ENCODE peak calls at places on chromosomes 16 and 17, in five cellular contexts. G is effector memory CD4-positive, alpha-beta T cell; N is HFFc6; K is LHCN-M2; L is lung. Q is an unnamed sample.

GRCh38 chr17:81035389-81036127 is 607 bp downstream of the BAIAP2 start:
- DNase-seq in G (no peak), N (peak), L (no peak), K (no peak), Q (peak)

GRCh38 chr17:58344047-58344790 is 7.8 kb downstream of the SUPT4H1 start:
- DNase-seq in K (no peak), L (no peak), G (peak), N (no peak), Q (no peak)

GRCh38 chr17:32536736-32537646 is 50.2 kb downstream of the CDK5R1 start:
- DNase-seq in K (peak), L (no peak), N (peak), G (no peak), Q (no peak)

GRCh38 chr17:61412860-61413653 is 13.4 kb downstream of the TBX2 start:
- DNase-seq in N (no peak), K (no peak), G (no peak), L (peak), Q (no peak)

GRCh38 chr17:50201226-50201854 is at the start of gene COL1A1:
- DNase-seq in G (no peak), N (peak), K (peak), L (peak), Q (no peak)

GRCh38 chr17:60284709-60285108 is 107.2 kb downstream of the USP32 start:
- DNase-seq in G (no peak), L (no peak), N (no peak), K (no peak), Q (no peak)

GRCh38 chr17:61504697-61505096 is 52.5 kb downstream of the TBX4 start:
- DNase-seq in K (peak), G (no peak), L (no peak), N (peak), Q (peak)

GRCh38 chr17:73639926-73640325 is 4.3 kb downstream of the SDK2 start:
- DNase-seq in L (no peak), N (no peak), K (no peak), G (no peak), Q (no peak)

GRCh38 chr16:84471966-84472365 is 32.5 kb downstream of the MEAK7 start:
- DNase-seq in L (no peak), K (no peak), N (no peak), G (no peak), Q (no peak)

GRCh38 chr17:55005520-55005919 is 37.0 kb downstream of the STXBP4 start:
- DNase-seq in N (no peak), G (no peak), L (no peak), K (peak), Q (peak)

GRCh38 chr17:10435096-10435495 is 13.3 kb upstream of the MYH8 start:
- DNase-seq in G (no peak), L (no peak), K (peak), N (no peak), Q (peak)